ENCODE peak calls at places on chromosomes 2 and 18, in four cellular contexts. W is psoas muscle, Z is fibroblast of gingiva, N is nephron progenitor cell. L is an unnamed sample.
A peak's percentile ranks its signal among the peaks of the same experiment; 100 is the strongest.

GRCh38 chr2:27262379-27263286 is at the start of gene SLC30A3:
- DNase-seq in N (peak; percentile 78), W (peak; percentile 68), Z (no peak), L (no peak)

GRCh38 chr2:85750509-85751299 is 3.1 kb upstream of the ATOH8 start:
- DNase-seq in Z (peak; percentile 62), W (peak; percentile 75), N (peak; percentile 79), L (peak; percentile 51)

GRCh38 chr2:31337860-31338259 is 76.7 kb downstream of the XDH start:
- DNase-seq in Z (peak; percentile 71), W (no peak), N (no peak), L (no peak)

GRCh38 chr2:24009680-24010476 is at the start of gene MFSD2B:
- DNase-seq in Z (no peak), N (peak; percentile 44), W (no peak), L (no peak)

GRCh38 chr2:223416826-223417610 is 185.1 kb downstream of the SCG2 start:
- DNase-seq in N (no peak), Z (peak; percentile 26), W (no peak), L (no peak)

GRCh38 chr2:3536682-3537632 is 17.6 kb upstream of the ADI1 start:
- DNase-seq in W (peak; percentile 55), Z (peak; percentile 35), N (peak; percentile 39), L (peak; percentile 31)

GRCh38 chr18:23684515-23685197 is 4.6 kb upstream of the LAMA3 start:
- DNase-seq in N (no peak), Z (peak; percentile 14), W (no peak), L (no peak)

GRCh38 chr2:172370821-172371455 is 56.4 kb upstream of the ITGA6 start:
- DNase-seq in N (no peak), Z (no peak), W (no peak), L (no peak)

GRCh38 chr18:9615973-9616559 is 1.7 kb upstream of the PPP4R1 start:
- DNase-seq in W (no peak), Z (no peak), N (no peak), L (no peak)

GRCh38 chr2:173997269-173997668 is 32.1 kb upstream of the SP3 start:
- DNase-seq in W (peak; percentile 84), Z (peak; percentile 89), N (no peak), L (no peak)

GRCh38 chr18:1094408-1094807 is 189.7 kb downstream of the ADCYAP1 start:
- DNase-seq in N (no peak), Z (no peak), W (no peak), L (no peak)

GRCh38 chr2:213306320-213306942 is 22.2 kb downstream of the SPAG16 start:
- DNase-seq in N (no peak), W (no peak), Z (peak; percentile 90), L (no peak)

GRCh38 chr18:34677056-34677574 is 33.0 kb upstream of the DTNA start:
- DNase-seq in Z (no peak), N (no peak), W (no peak), L (no peak)

GRCh38 chr18:68438983-68439382 is 275.9 kb downstream of the TMX3 start:
- DNase-seq in Z (peak; percentile 92), N (no peak), W (peak; percentile 12), L (no peak)

GRCh38 chr2:67649331-67650071 is 252.4 kb downstream of the ETAA1 start:
- DNase-seq in Z (peak; percentile 96), W (peak; percentile 25), N (no peak), L (peak; percentile 84)

GRCh38 chr18:63079114-63079513 is 240.5 kb downstream of the BCL2 start:
- DNase-seq in W (no peak), N (no peak), Z (no peak), L (no peak)

GRCh38 chr2:73999881-74000597 is 15.3 kb downstream of the TET3 start:
- DNase-seq in Z (no peak), W (no peak), N (peak; percentile 52), L (no peak)

GRCh38 chr2:59076079-59076619 is 835.0 kb upstream of the FANCL start:
- DNase-seq in Z (no peak), N (no peak), W (no peak), L (peak; percentile 46)

GRCh38 chr2:148645925-148646559 is 1.5 kb downstream of the EPC2 start:
- DNase-seq in Z (peak; percentile 84), N (peak; percentile 10), W (no peak), L (peak; percentile 49)

GRCh38 chr2:176414641-176415040 is 145.4 kb downstream of the MTX2 start:
- DNase-seq in N (no peak), Z (no peak), W (no peak), L (no peak)

GRCh38 chr2:119024152-119024551 is 82.2 kb downstream of the MARCO start:
- DNase-seq in Z (no peak), W (no peak), N (no peak), L (no peak)

GRCh38 chr2:170820647-170821630 is 4.3 kb downstream of the GAD1 start:
- DNase-seq in N (no peak), W (no peak), Z (no peak), L (no peak)

GRCh38 chr2:71614976-71615768 is 161.8 kb downstream of the DYSF start:
- DNase-seq in Z (peak; percentile 24), N (no peak), W (peak; percentile 88), L (no peak)

GRCh38 chr2:191637182-191638078 is 40.5 kb upstream of the NABP1 start:
- DNase-seq in N (no peak), Z (peak; percentile 65), W (no peak), L (no peak)